ENCODE peak calls at places on chromosomes 1 and 21, in ten cellular contexts. One of them, this sample, is unnamed. For H3K27me3, the result is how much of the 10 kb centered on the place peaks cover.

GRCh38 chr21:28554660-28555475 is 437.8 kb downstream of the LTN1 start:
- DNase-seq in left ventricle myocardium inferior: no peak
- DNase-seq in naive thymus-derived CD4-positive, alpha-beta T cell: no peak
- DNase-seq in lung: no peak
- DNase-seq in prostate gland: no peak
- DNase-seq in GM23248: peak
- DNase-seq in SK-N-SH: no peak
- DNase-seq in effector memory CD4-positive, alpha-beta T cell: no peak
- DNase-seq in uterus: no peak
- DNase-seq in A673: no peak
- DNase-seq in this sample: no peak

GRCh38 chr1:205965039-205965630 is 21.9 kb upstream of the SLC26A9 start:
- DNase-seq in left ventricle myocardium inferior: no peak
- DNase-seq in naive thymus-derived CD4-positive, alpha-beta T cell: no peak
- DNase-seq in lung: no peak
- DNase-seq in prostate gland: no peak
- DNase-seq in GM23248: no peak
- DNase-seq in SK-N-SH: no peak
- DNase-seq in effector memory CD4-positive, alpha-beta T cell: no peak
- DNase-seq in uterus: no peak
- DNase-seq in A673: no peak
- DNase-seq in this sample: no peak

GRCh38 chr21:33132054-33132453 is 62.1 kb downstream of the OLIG1 start:
- DNase-seq in left ventricle myocardium inferior: no peak
- DNase-seq in naive thymus-derived CD4-positive, alpha-beta T cell: no peak
- DNase-seq in lung: no peak
- DNase-seq in prostate gland: no peak
- DNase-seq in GM23248: no peak
- DNase-seq in SK-N-SH: no peak
- DNase-seq in effector memory CD4-positive, alpha-beta T cell: no peak
- DNase-seq in uterus: no peak
- DNase-seq in A673: no peak
- DNase-seq in this sample: peak

GRCh38 chr1:50308883-50309282 is 114.4 kb downstream of the DMRTA2 start:
- DNase-seq in left ventricle myocardium inferior: no peak
- DNase-seq in naive thymus-derived CD4-positive, alpha-beta T cell: no peak
- DNase-seq in lung: no peak
- DNase-seq in prostate gland: no peak
- DNase-seq in GM23248: peak
- DNase-seq in SK-N-SH: peak
- DNase-seq in effector memory CD4-positive, alpha-beta T cell: no peak
- DNase-seq in uterus: no peak
- DNase-seq in A673: peak
- DNase-seq in this sample: peak

GRCh38 chr1:240337795-240338194 is 246.1 kb downstream of the FMN2 start:
- DNase-seq in left ventricle myocardium inferior: no peak
- DNase-seq in naive thymus-derived CD4-positive, alpha-beta T cell: no peak
- DNase-seq in lung: no peak
- DNase-seq in prostate gland: no peak
- DNase-seq in GM23248: peak
- DNase-seq in SK-N-SH: peak
- DNase-seq in effector memory CD4-positive, alpha-beta T cell: no peak
- DNase-seq in uterus: peak
- DNase-seq in A673: no peak
- DNase-seq in this sample: no peak

GRCh38 chr1:216175714-216176113 is 247.5 kb downstream of the USH2A start:
- DNase-seq in left ventricle myocardium inferior: no peak
- DNase-seq in naive thymus-derived CD4-positive, alpha-beta T cell: no peak
- DNase-seq in lung: no peak
- DNase-seq in prostate gland: no peak
- DNase-seq in GM23248: no peak
- DNase-seq in SK-N-SH: no peak
- DNase-seq in effector memory CD4-positive, alpha-beta T cell: no peak
- DNase-seq in uterus: no peak
- DNase-seq in A673: peak
- DNase-seq in this sample: no peak

GRCh38 chr21:38567577-38568360 is 69.5 kb upstream of the ERG start:
- DNase-seq in left ventricle myocardium inferior: no peak
- DNase-seq in naive thymus-derived CD4-positive, alpha-beta T cell: no peak
- DNase-seq in lung: peak
- DNase-seq in prostate gland: no peak
- DNase-seq in GM23248: peak
- DNase-seq in SK-N-SH: peak
- DNase-seq in effector memory CD4-positive, alpha-beta T cell: no peak
- DNase-seq in uterus: no peak
- DNase-seq in A673: peak
- DNase-seq in this sample: no peak

GRCh38 chr1:228776439-228776838 is 41.2 kb downstream of the RHOU start:
- DNase-seq in left ventricle myocardium inferior: no peak
- DNase-seq in naive thymus-derived CD4-positive, alpha-beta T cell: no peak
- DNase-seq in lung: no peak
- DNase-seq in prostate gland: no peak
- DNase-seq in GM23248: no peak
- DNase-seq in SK-N-SH: no peak
- DNase-seq in effector memory CD4-positive, alpha-beta T cell: no peak
- DNase-seq in uterus: no peak
- DNase-seq in A673: no peak
- DNase-seq in this sample: no peak

GRCh38 chr1:73765551-73766233 is 432.3 kb downstream of the LRRIQ3 start:
- DNase-seq in left ventricle myocardium inferior: no peak
- DNase-seq in naive thymus-derived CD4-positive, alpha-beta T cell: no peak
- DNase-seq in lung: no peak
- DNase-seq in prostate gland: no peak
- DNase-seq in GM23248: no peak
- DNase-seq in SK-N-SH: no peak
- DNase-seq in effector memory CD4-positive, alpha-beta T cell: no peak
- DNase-seq in uterus: no peak
- DNase-seq in A673: no peak
- DNase-seq in this sample: no peak

GRCh38 chr21:30227128-30227527 is 11.2 kb upstream of the CLDN8 start:
- DNase-seq in left ventricle myocardium inferior: no peak
- DNase-seq in naive thymus-derived CD4-positive, alpha-beta T cell: no peak
- DNase-seq in lung: no peak
- DNase-seq in prostate gland: peak
- DNase-seq in GM23248: no peak
- DNase-seq in SK-N-SH: no peak
- DNase-seq in effector memory CD4-positive, alpha-beta T cell: no peak
- DNase-seq in uterus: no peak
- DNase-seq in A673: no peak
- DNase-seq in this sample: no peak

GRCh38 chr1:8111560-8111959 is 85.5 kb upstream of the ERRFI1 start:
- DNase-seq in left ventricle myocardium inferior: no peak
- DNase-seq in naive thymus-derived CD4-positive, alpha-beta T cell: no peak
- DNase-seq in lung: no peak
- DNase-seq in prostate gland: no peak
- DNase-seq in GM23248: no peak
- DNase-seq in SK-N-SH: no peak
- DNase-seq in effector memory CD4-positive, alpha-beta T cell: no peak
- DNase-seq in uterus: no peak
- DNase-seq in A673: no peak
- DNase-seq in this sample: no peak

GRCh38 chr1:9821710-9822109 is 2.1 kb downstream of the CLSTN1 start:
- DNase-seq in left ventricle myocardium inferior: no peak
- DNase-seq in naive thymus-derived CD4-positive, alpha-beta T cell: no peak
- DNase-seq in lung: no peak
- DNase-seq in prostate gland: no peak
- DNase-seq in GM23248: no peak
- DNase-seq in SK-N-SH: no peak
- DNase-seq in effector memory CD4-positive, alpha-beta T cell: no peak
- DNase-seq in uterus: no peak
- DNase-seq in A673: no peak
- DNase-seq in this sample: no peak

GRCh38 chr1:94955767-94956632 is 29.1 kb upstream of the CNN3 start:
- DNase-seq in left ventricle myocardium inferior: peak
- DNase-seq in naive thymus-derived CD4-positive, alpha-beta T cell: no peak
- DNase-seq in lung: no peak
- DNase-seq in prostate gland: peak
- DNase-seq in GM23248: peak
- DNase-seq in SK-N-SH: no peak
- DNase-seq in effector memory CD4-positive, alpha-beta T cell: no peak
- DNase-seq in uterus: peak
- DNase-seq in A673: no peak
- DNase-seq in this sample: no peak

GRCh38 chr1:195714248-195714647 is 894.0 kb downstream of the KCNT2 start:
- DNase-seq in left ventricle myocardium inferior: no peak
- DNase-seq in naive thymus-derived CD4-positive, alpha-beta T cell: no peak
- DNase-seq in lung: no peak
- DNase-seq in prostate gland: no peak
- DNase-seq in GM23248: peak
- DNase-seq in SK-N-SH: no peak
- DNase-seq in effector memory CD4-positive, alpha-beta T cell: no peak
- DNase-seq in uterus: no peak
- DNase-seq in A673: peak
- DNase-seq in this sample: no peak

GRCh38 chr1:3481836-3482589 is 27.5 kb downstream of the ARHGEF16 start:
- DNase-seq in left ventricle myocardium inferior: no peak
- DNase-seq in naive thymus-derived CD4-positive, alpha-beta T cell: no peak
- DNase-seq in lung: no peak
- DNase-seq in prostate gland: no peak
- DNase-seq in GM23248: peak
- DNase-seq in SK-N-SH: no peak
- DNase-seq in effector memory CD4-positive, alpha-beta T cell: no peak
- DNase-seq in uterus: no peak
- DNase-seq in A673: no peak
- DNase-seq in this sample: no peak

GRCh38 chr1:67044631-67045270 is 9.2 kb downstream of the SLC35D1 start:
- DNase-seq in left ventricle myocardium inferior: no peak
- DNase-seq in naive thymus-derived CD4-positive, alpha-beta T cell: no peak
- DNase-seq in lung: no peak
- DNase-seq in prostate gland: no peak
- DNase-seq in GM23248: peak
- DNase-seq in SK-N-SH: no peak
- DNase-seq in effector memory CD4-positive, alpha-beta T cell: no peak
- DNase-seq in uterus: no peak
- DNase-seq in A673: no peak
- DNase-seq in this sample: no peak

GRCh38 chr1:224851210-224851849 is 78.1 kb upstream of the DNAH14 start:
- DNase-seq in left ventricle myocardium inferior: peak
- DNase-seq in naive thymus-derived CD4-positive, alpha-beta T cell: no peak
- DNase-seq in lung: peak
- DNase-seq in prostate gland: peak
- DNase-seq in GM23248: peak
- DNase-seq in SK-N-SH: peak
- DNase-seq in effector memory CD4-positive, alpha-beta T cell: peak
- DNase-seq in uterus: no peak
- DNase-seq in A673: peak
- DNase-seq in this sample: peak

GRCh38 chr1:22616571-22616970 is 19.9 kb upstream of the C1QA start:
- DNase-seq in left ventricle myocardium inferior: no peak
- DNase-seq in naive thymus-derived CD4-positive, alpha-beta T cell: no peak
- DNase-seq in lung: no peak
- DNase-seq in prostate gland: no peak
- DNase-seq in GM23248: no peak
- DNase-seq in SK-N-SH: no peak
- DNase-seq in effector memory CD4-positive, alpha-beta T cell: no peak
- DNase-seq in uterus: no peak
- DNase-seq in A673: no peak
- DNase-seq in this sample: no peak

GRCh38 chr1:22611530-22611947 is 24.9 kb upstream of the C1QA start:
- DNase-seq in left ventricle myocardium inferior: peak
- DNase-seq in naive thymus-derived CD4-positive, alpha-beta T cell: no peak
- DNase-seq in lung: no peak
- DNase-seq in prostate gland: no peak
- DNase-seq in GM23248: peak
- DNase-seq in SK-N-SH: no peak
- DNase-seq in effector memory CD4-positive, alpha-beta T cell: no peak
- DNase-seq in uterus: no peak
- DNase-seq in A673: peak
- DNase-seq in this sample: peak

GRCh38 chr1:22613951-22614350 is 22.5 kb upstream of the C1QA start:
- DNase-seq in left ventricle myocardium inferior: no peak
- DNase-seq in naive thymus-derived CD4-positive, alpha-beta T cell: no peak
- DNase-seq in lung: no peak
- DNase-seq in prostate gland: no peak
- DNase-seq in GM23248: no peak
- DNase-seq in SK-N-SH: no peak
- DNase-seq in effector memory CD4-positive, alpha-beta T cell: no peak
- DNase-seq in uterus: no peak
- DNase-seq in A673: no peak
- DNase-seq in this sample: no peak

GRCh38 chr1:22612657-22613056 is 23.8 kb upstream of the C1QA start:
- DNase-seq in left ventricle myocardium inferior: no peak
- DNase-seq in naive thymus-derived CD4-positive, alpha-beta T cell: no peak
- DNase-seq in lung: no peak
- DNase-seq in prostate gland: no peak
- DNase-seq in GM23248: no peak
- DNase-seq in SK-N-SH: peak
- DNase-seq in effector memory CD4-positive, alpha-beta T cell: no peak
- DNase-seq in uterus: no peak
- DNase-seq in A673: no peak
- DNase-seq in this sample: no peak

GRCh38 chr1:22613226-22613918 is 23.1 kb upstream of the C1QA start:
- DNase-seq in left ventricle myocardium inferior: no peak
- DNase-seq in naive thymus-derived CD4-positive, alpha-beta T cell: no peak
- DNase-seq in lung: no peak
- DNase-seq in prostate gland: no peak
- DNase-seq in GM23248: no peak
- DNase-seq in SK-N-SH: no peak
- DNase-seq in effector memory CD4-positive, alpha-beta T cell: no peak
- DNase-seq in uterus: no peak
- DNase-seq in A673: no peak
- DNase-seq in this sample: no peak
- H3K27me3 ChIP-seq in left ventricle myocardium inferior: half or more
- H3K27me3 ChIP-seq in naive thymus-derived CD4-positive, alpha-beta T cell: under half
- H3K27me3 ChIP-seq in lung: under half
- H3K27me3 ChIP-seq in prostate gland: under half
- H3K27me3 ChIP-seq in GM23248: under half
- H3K27me3 ChIP-seq in SK-N-SH: under half
- H3K27me3 ChIP-seq in effector memory CD4-positive, alpha-beta T cell: under half
- H3K27me3 ChIP-seq in uterus: under half
- H3K27me3 ChIP-seq in A673: half or more
- H3K27me3 ChIP-seq in this sample: under half

GRCh38 chr21:36705679-36706481 is 7.0 kb downstream of the SIM2 start:
- DNase-seq in left ventricle myocardium inferior: no peak
- DNase-seq in naive thymus-derived CD4-positive, alpha-beta T cell: no peak
- DNase-seq in lung: no peak
- DNase-seq in prostate gland: no peak
- DNase-seq in GM23248: no peak
- DNase-seq in SK-N-SH: peak
- DNase-seq in effector memory CD4-positive, alpha-beta T cell: no peak
- DNase-seq in uterus: no peak
- DNase-seq in A673: no peak
- DNase-seq in this sample: no peak
- H3K27me3 ChIP-seq in left ventricle myocardium inferior: half or more
- H3K27me3 ChIP-seq in naive thymus-derived CD4-positive, alpha-beta T cell: under half
- H3K27me3 ChIP-seq in lung: under half
- H3K27me3 ChIP-seq in prostate gland: under half
- H3K27me3 ChIP-seq in GM23248: half or more
- H3K27me3 ChIP-seq in SK-N-SH: half or more
- H3K27me3 ChIP-seq in effector memory CD4-positive, alpha-beta T cell: half or more
- H3K27me3 ChIP-seq in uterus: under half
- H3K27me3 ChIP-seq in A673: under half
- H3K27me3 ChIP-seq in this sample: under half

GRCh38 chr1:197927908-197928665 is 10.9 kb downstream of the LHX9 start:
- DNase-seq in left ventricle myocardium inferior: no peak
- DNase-seq in naive thymus-derived CD4-positive, alpha-beta T cell: no peak
- DNase-seq in lung: no peak
- DNase-seq in prostate gland: no peak
- DNase-seq in GM23248: no peak
- DNase-seq in SK-N-SH: no peak
- DNase-seq in effector memory CD4-positive, alpha-beta T cell: no peak
- DNase-seq in uterus: no peak
- DNase-seq in A673: no peak
- DNase-seq in this sample: no peak
- H3K27me3 ChIP-seq in left ventricle myocardium inferior: half or more
- H3K27me3 ChIP-seq in naive thymus-derived CD4-positive, alpha-beta T cell: under half
- H3K27me3 ChIP-seq in lung: under half
- H3K27me3 ChIP-seq in prostate gland: under half
- H3K27me3 ChIP-seq in GM23248: under half
- H3K27me3 ChIP-seq in SK-N-SH: under half
- H3K27me3 ChIP-seq in effector memory CD4-positive, alpha-beta T cell: under half
- H3K27me3 ChIP-seq in uterus: under half
- H3K27me3 ChIP-seq in A673: under half
- H3K27me3 ChIP-seq in this sample: half or more

GRCh38 chr1:37752213-37752582 is 12.7 kb downstream of the EPHA10 start:
- DNase-seq in left ventricle myocardium inferior: no peak
- DNase-seq in naive thymus-derived CD4-positive, alpha-beta T cell: no peak
- DNase-seq in lung: no peak
- DNase-seq in prostate gland: no peak
- DNase-seq in GM23248: no peak
- DNase-seq in SK-N-SH: peak
- DNase-seq in effector memory CD4-positive, alpha-beta T cell: no peak
- DNase-seq in uterus: no peak
- DNase-seq in A673: no peak
- DNase-seq in this sample: no peak
- H3K27me3 ChIP-seq in left ventricle myocardium inferior: half or more
- H3K27me3 ChIP-seq in naive thymus-derived CD4-positive, alpha-beta T cell: under half
- H3K27me3 ChIP-seq in lung: under half
- H3K27me3 ChIP-seq in prostate gland: under half
- H3K27me3 ChIP-seq in GM23248: under half
- H3K27me3 ChIP-seq in SK-N-SH: under half
- H3K27me3 ChIP-seq in effector memory CD4-positive, alpha-beta T cell: under half
- H3K27me3 ChIP-seq in uterus: under half
- H3K27me3 ChIP-seq in A673: half or more
- H3K27me3 ChIP-seq in this sample: under half

This sample was measured in CD4-positive, CD25-positive, alpha-beta regulatory T cell.